ENCODE peak calls at places on chromosomes 13 and 19, in six cellular contexts. K, V, Q, Z, A and S are unnamed samples.

GRCh38 chr19:47158879-47159509 is 28.4 kb downstream of the SAE1 start:
- DNase-seq in K (no peak), V (no peak), Q (peak), Z (peak), A (no peak), S (no peak)

GRCh38 chr19:16457954-16458331 is 13.8 kb downstream of the EPS15L1 start:
- DNase-seq in K (no peak), V (no peak), Q (no peak), Z (no peak), A (no peak), S (no peak)

GRCh38 chr19:47058621-47059020 is 10.2 kb upstream of the TMEM160 start:
- DNase-seq in K (no peak), V (no peak), Q (no peak), Z (no peak), A (no peak), S (no peak)

GRCh38 chr19:45863840-45864628 is at the start of gene FOXA3:
- DNase-seq in K (no peak), V (peak), Q (no peak), Z (peak), A (peak), S (peak)

GRCh38 chr13:40207110-40207478 is 459.3 kb downstream of the FOXO1 start:
- DNase-seq in K (no peak), V (no peak), Q (no peak), Z (no peak), A (no peak), S (no peak)

GRCh38 chr19:14369399-14370168 is 11.7 kb upstream of the ADGRE5 start:
- DNase-seq in K (no peak), V (no peak), Q (no peak), Z (peak), A (no peak), S (no peak)

GRCh38 chr19:42279902-42280760 is 11.1 kb downstream of the CIC start:
- DNase-seq in K (peak), V (peak), Q (peak), Z (peak), A (peak), S (peak)

GRCh38 chr19:53808710-53809125 is 15.4 kb downstream of the NLRP12 start:
- DNase-seq in K (no peak), V (no peak), Q (peak), Z (no peak), A (no peak), S (no peak)

GRCh38 chr19:40603071-40603718 is 2.0 kb downstream of the LTBP4 start:
- DNase-seq in K (no peak), V (no peak), Q (no peak), Z (no peak), A (no peak), S (no peak)

GRCh38 chr19:49113762-49114629 is at the start of gene LIN7B:
- DNase-seq in K (no peak), V (peak), Q (peak), Z (peak), A (peak), S (peak)

GRCh38 chr13:19737844-19738557 is 44.7 kb downstream of the PSPC1 start:
- DNase-seq in K (no peak), V (no peak), Q (no peak), Z (no peak), A (no peak), S (no peak)

GRCh38 chr19:48490980-48491792 is 20.4 kb downstream of the LMTK3 start:
- DNase-seq in K (no peak), V (peak), Q (peak), Z (peak), A (peak), S (no peak)

GRCh38 chr13:79533781-79534400 is 52.9 kb downstream of the NDFIP2 start:
- DNase-seq in K (no peak), V (no peak), Q (no peak), Z (no peak), A (no peak), S (no peak)

GRCh38 chr13:95707442-95708389 is 30.8 kb downstream of the DNAJC3 start:
- DNase-seq in K (no peak), V (no peak), Q (no peak), Z (no peak), A (no peak), S (no peak)

GRCh38 chr19:57308514-57308913 is 11.8 kb upstream of the ZNF543 start:
- DNase-seq in K (no peak), V (no peak), Q (no peak), Z (no peak), A (no peak), S (no peak)

GRCh38 chr13:104854698-104855097 is 1680.8 kb downstream of the EFNB2 start:
- DNase-seq in K (no peak), V (no peak), Q (no peak), Z (no peak), A (no peak), S (no peak)

GRCh38 chr19:7224205-7224833 is 69.9 kb downstream of the INSR start:
- DNase-seq in K (no peak), V (peak), Q (no peak), Z (no peak), A (peak), S (no peak)

GRCh38 chr13:113350065-113350937 is 13.6 kb downstream of the GRTP1 start:
- DNase-seq in K (no peak), V (no peak), Q (no peak), Z (peak), A (no peak), S (no peak)

GRCh38 chr19:40190891-40191835 is at the start of gene MAP3K10:
- DNase-seq in K (peak), V (peak), Q (peak), Z (peak), A (peak), S (peak)

GRCh38 chr13:83765796-83766195 is 116.5 kb downstream of the SLITRK1 start:
- DNase-seq in K (no peak), V (no peak), Q (no peak), Z (no peak), A (no peak), S (no peak)

GRCh38 chr19:35265126-35265995 is 3.4 kb upstream of the USF2 start:
- DNase-seq in K (no peak), V (peak), Q (no peak), Z (no peak), A (peak), S (peak)

GRCh38 chr13:76086729-76087128 is 450.6 kb downstream of the LMO7 start:
- DNase-seq in K (no peak), V (no peak), Q (no peak), Z (no peak), A (no peak), S (no peak)

GRCh38 chr13:113422790-113423189 is 30.5 kb downstream of the ADPRHL1 start:
- DNase-seq in K (no peak), V (no peak), Q (no peak), Z (no peak), A (no peak), S (no peak)

GRCh38 chr19:932647-933552 is 7.1 kb downstream of the ARID3A start:
- DNase-seq in K (no peak), V (no peak), Q (peak), Z (peak), A (peak), S (peak)

GRCh38 chr13:110361365-110361911 is 54.4 kb downstream of the COL4A2 start:
- DNase-seq in K (peak), V (no peak), Q (no peak), Z (no peak), A (peak), S (no peak)

GRCh38 chr19:310781-311496 is 19.7 kb upstream of the PLPP2 start:
- DNase-seq in K (no peak), V (no peak), Q (no peak), Z (no peak), A (no peak), S (peak)

GRCh38 chr19:6060600-6061391 is 49.5 kb downstream of the RFX2 start:
- DNase-seq in K (no peak), V (no peak), Q (peak), Z (peak), A (no peak), S (no peak)

GRCh38 chr13:27171244-27171829 is at the start of gene USP12:
- DNase-seq in K (peak), V (no peak), Q (no peak), Z (peak), A (no peak), S (no peak)

GRCh38 chr13:95073826-95074345 is 227.4 kb downstream of the ABCC4 start:
- DNase-seq in K (no peak), V (no peak), Q (no peak), Z (no peak), A (no peak), S (no peak)

GRCh38 chr13:75749407-75749806 is 113.3 kb downstream of the LMO7 start:
- DNase-seq in K (peak), V (no peak), Q (peak), Z (no peak), A (no peak), S (no peak)

GRCh38 chr19:41175825-41176734 is 16.9 kb upstream of the CYP2S1 start:
- DNase-seq in K (no peak), V (peak), Q (peak), Z (peak), A (peak), S (peak)

GRCh38 chr13:62014299-62014698 is 598.6 kb upstream of the PCDH20 start:
- DNase-seq in K (no peak), V (no peak), Q (peak), Z (no peak), A (no peak), S (no peak)
- TF ChIP-seq CTCF in K (no peak), V (no peak), Q (peak), Z (no peak), A (no peak), S (no peak)

GRCh38 chr13:44420376-44421220 is 47.0 kb downstream of the SERP2 start:
- DNase-seq in K (no peak), V (no peak), Q (no peak), Z (no peak), A (no peak), S (no peak)
- H3K27ac ChIP-seq in K (no peak), V (no peak), Q (no peak), Z (no peak), A (no peak), S (no peak)

DNA sequence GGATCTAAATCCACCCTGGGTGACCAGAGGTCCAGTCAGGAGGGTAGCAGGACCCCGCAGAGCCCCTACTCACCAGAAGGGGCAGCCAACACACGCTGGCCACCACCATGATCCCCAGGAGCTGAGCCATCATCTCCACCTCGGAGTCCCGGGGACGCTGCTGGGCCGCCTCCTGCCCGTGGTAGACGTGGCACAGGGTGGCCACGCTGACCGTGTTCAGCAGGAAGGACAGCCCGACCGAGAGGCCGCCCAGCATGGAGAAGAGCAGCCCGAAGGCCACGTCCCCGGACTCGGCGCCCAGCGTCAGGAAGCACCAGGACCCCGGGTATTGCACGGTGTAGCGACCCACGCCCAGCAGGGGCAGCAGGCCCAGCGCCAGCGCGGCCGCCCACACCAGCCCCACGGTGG is 6.9 kb downstream of the TBXA2R start:
- DNase-seq in K (no peak), V (no peak), Q (no peak), Z (no peak), A (no peak), S (no peak)
- TF ChIP-seq CTCF in K (no peak), V (no peak), Q (no peak), Z (no peak), A (no peak), S (no peak)

GRCh38 chr19:39152066-39152465 is 26.5 kb downstream of the PAK4 start:
- DNase-seq in K (no peak), V (no peak), Q (no peak), Z (no peak), A (no peak), S (no peak)

GRCh38 chr19:39150235-39150634 is 24.6 kb downstream of the PAK4 start:
- DNase-seq in K (no peak), V (no peak), Q (no peak), Z (no peak), A (no peak), S (peak)

GRCh38 chr19:39151209-39151608 is 25.6 kb downstream of the PAK4 start:
- DNase-seq in K (no peak), V (no peak), Q (no peak), Z (no peak), A (no peak), S (peak)

GRCh38 chr19:39148939-39149529 is 23.4 kb downstream of the PAK4 start:
- DNase-seq in K (no peak), V (no peak), Q (no peak), Z (no peak), A (no peak), S (no peak)

DNA sequence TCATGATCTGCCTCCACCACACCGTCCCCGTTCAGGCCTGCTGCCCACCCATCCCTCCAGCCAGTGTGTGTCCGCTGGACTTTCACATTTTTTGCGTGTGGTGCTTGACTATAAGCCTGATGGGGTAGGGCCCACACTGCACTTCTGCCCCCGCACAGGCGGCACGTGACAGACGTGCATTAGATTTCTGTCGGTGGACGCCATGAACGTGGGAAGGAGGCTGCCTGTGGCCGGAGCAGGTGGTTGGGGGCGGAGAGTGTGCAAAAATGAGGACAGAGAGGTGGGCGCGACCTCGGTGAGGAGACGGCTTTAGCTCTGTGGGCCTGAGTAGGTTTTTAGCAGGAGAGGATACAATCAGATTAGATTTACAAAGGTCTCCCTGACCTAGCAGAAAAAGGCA is 25.2 kb downstream of the PAK4 start:
- DNase-seq in K (no peak), V (no peak), Q (no peak), Z (no peak), A (no peak), S (no peak)
- H3K27ac ChIP-seq in K (no peak), V (no peak), Q (no peak), Z (no peak), A (no peak), S (no peak)

GRCh38 chr13:32264407-32264806 is 50.8 kb downstream of the ZAR1L start:
- DNase-seq in K (no peak), V (no peak), Q (no peak), Z (no peak), A (peak), S (no peak)

GRCh38 chr13:32265726-32266125 is 49.4 kb downstream of the ZAR1L start:
- DNase-seq in K (no peak), V (no peak), Q (no peak), Z (no peak), A (no peak), S (no peak)

GRCh38 chr13:32267836-32268439 is 47.2 kb downstream of the ZAR1L start:
- DNase-seq in K (no peak), V (no peak), Q (peak), Z (peak), A (peak), S (no peak)

GRCh38 chr13:32262619-32263018 is 52.5 kb downstream of the ZAR1L start:
- DNase-seq in K (no peak), V (no peak), Q (no peak), Z (no peak), A (no peak), S (no peak)

GRCh38 chr13:32266130-32266529 is 49.0 kb downstream of the ZAR1L start:
- DNase-seq in K (no peak), V (no peak), Q (no peak), Z (no peak), A (no peak), S (no peak)
- TF ChIP-seq CTCF in K (no peak), V (no peak), Q (no peak), Z (no peak), A (no peak), S (no peak)

GRCh38 chr19:38064661-38065425 is 157.8 kb downstream of the SIPA1L3 start:
- DNase-seq in K (no peak), V (no peak), Q (no peak), Z (no peak), A (no peak), S (no peak)

GRCh38 chr19:38060346-38060745 is 153.3 kb downstream of the SIPA1L3 start:
- DNase-seq in K (no peak), V (no peak), Q (no peak), Z (no peak), A (no peak), S (no peak)

GRCh38 chr19:38061294-38061693 is 154.3 kb downstream of the SIPA1L3 start:
- DNase-seq in K (no peak), V (no peak), Q (peak), Z (no peak), A (no peak), S (no peak)

GRCh38 chr19:38062959-38063786 is 156.2 kb downstream of the SIPA1L3 start:
- DNase-seq in K (no peak), V (no peak), Q (no peak), Z (no peak), A (peak), S (peak)

GRCh38 chr19:38063921-38064320 is 156.9 kb downstream of the SIPA1L3 start:
- DNase-seq in K (no peak), V (no peak), Q (no peak), Z (no peak), A (no peak), S (peak)
- H3K27ac ChIP-seq in K (no peak), V (no peak), Q (peak), Z (no peak), A (no peak), S (no peak)